ENCODE peak calls at places on chromosomes 4 and X, in nine cellular contexts. One of them, this sample, is unnamed.

GRCh38 chr4:4803216-4803903 is 56.1 kb upstream of the MSX1 start:
- DNase-seq in NCI-H1694 treated with DMSO at 0.1 percent for 48 hours: no peak
- DNase-seq in effector CD4-positive, alpha-beta T cell: no peak
- DNase-seq in psoas muscle: no peak
- DNase-seq in ELR: peak; percentile 3
- DNase-seq in stomach: no peak
- DNase-seq in COR-L47: no peak
- DNase-seq in tibial artery: no peak
- DNase-seq in NCI-H524: no peak
- DNase-seq in this sample: no peak

GRCh38 chrX:72062890-72063289 is 68.8 kb downstream of the RTL5 start:
- DNase-seq in NCI-H1694 treated with DMSO at 0.1 percent for 48 hours: no peak
- DNase-seq in effector CD4-positive, alpha-beta T cell: no peak
- DNase-seq in psoas muscle: peak; percentile 70
- DNase-seq in ELR: no peak
- DNase-seq in stomach: no peak
- DNase-seq in COR-L47: no peak
- DNase-seq in tibial artery: peak; percentile 58
- DNase-seq in NCI-H524: no peak
- DNase-seq in this sample: peak; percentile 84

GRCh38 chrX:23901805-23902204 is 5.9 kb downstream of the APOO start:
- DNase-seq in NCI-H1694 treated with DMSO at 0.1 percent for 48 hours: peak; percentile 17
- DNase-seq in effector CD4-positive, alpha-beta T cell: no peak
- DNase-seq in psoas muscle: no peak
- DNase-seq in ELR: peak; percentile 85
- DNase-seq in stomach: peak; percentile 39
- DNase-seq in COR-L47: peak; percentile 35
- DNase-seq in tibial artery: peak; percentile 48
- DNase-seq in NCI-H524: peak; percentile 35
- DNase-seq in this sample: peak; percentile 70

GRCh38 chr4:2930821-2931764 is 32.1 kb downstream of the NOP14 start:
- DNase-seq in NCI-H1694 treated with DMSO at 0.1 percent for 48 hours: no peak
- DNase-seq in effector CD4-positive, alpha-beta T cell: no peak
- DNase-seq in psoas muscle: peak; percentile 75
- DNase-seq in ELR: no peak
- DNase-seq in stomach: peak; percentile 86
- DNase-seq in COR-L47: no peak
- DNase-seq in tibial artery: peak; percentile 23
- DNase-seq in NCI-H524: no peak
- DNase-seq in this sample: no peak

GRCh38 chrX:38293741-38294140 is 33.6 kb downstream of the RPGR start:
- DNase-seq in NCI-H1694 treated with DMSO at 0.1 percent for 48 hours: no peak
- DNase-seq in effector CD4-positive, alpha-beta T cell: no peak
- DNase-seq in psoas muscle: no peak
- DNase-seq in ELR: no peak
- DNase-seq in stomach: no peak
- DNase-seq in COR-L47: no peak
- DNase-seq in tibial artery: no peak
- DNase-seq in NCI-H524: no peak
- DNase-seq in this sample: no peak

GRCh38 chr4:10856271-10856670 is 171.7 kb upstream of the CLNK start:
- DNase-seq in NCI-H1694 treated with DMSO at 0.1 percent for 48 hours: no peak
- DNase-seq in effector CD4-positive, alpha-beta T cell: no peak
- DNase-seq in psoas muscle: no peak
- DNase-seq in ELR: no peak
- DNase-seq in stomach: no peak
- DNase-seq in COR-L47: no peak
- DNase-seq in tibial artery: no peak
- DNase-seq in NCI-H524: no peak
- DNase-seq in this sample: no peak

GRCh38 chrX:130173190-130173895 is 1.6 kb downstream of the RAB33A start:
- DNase-seq in NCI-H1694 treated with DMSO at 0.1 percent for 48 hours: no peak
- DNase-seq in effector CD4-positive, alpha-beta T cell: no peak
- DNase-seq in psoas muscle: no peak
- DNase-seq in ELR: peak; percentile 84
- DNase-seq in stomach: no peak
- DNase-seq in COR-L47: no peak
- DNase-seq in tibial artery: peak; percentile 79
- DNase-seq in NCI-H524: no peak
- DNase-seq in this sample: peak; percentile 73

GRCh38 chrX:15973299-15973698 is 118.7 kb upstream of the AP1S2 start:
- DNase-seq in NCI-H1694 treated with DMSO at 0.1 percent for 48 hours: no peak
- DNase-seq in effector CD4-positive, alpha-beta T cell: no peak
- DNase-seq in psoas muscle: no peak
- DNase-seq in ELR: peak; percentile 56
- DNase-seq in stomach: no peak
- DNase-seq in COR-L47: no peak
- DNase-seq in tibial artery: no peak
- DNase-seq in NCI-H524: peak; percentile 14
- DNase-seq in this sample: no peak

GRCh38 chrX:2404816-2405215 is 96.0 kb downstream of the DHRSX start:
- DNase-seq in NCI-H1694 treated with DMSO at 0.1 percent for 48 hours: no peak
- DNase-seq in effector CD4-positive, alpha-beta T cell: no peak
- DNase-seq in psoas muscle: no peak
- DNase-seq in ELR: no peak
- DNase-seq in stomach: no peak
- DNase-seq in COR-L47: no peak
- DNase-seq in tibial artery: no peak
- DNase-seq in NCI-H524: no peak
- DNase-seq in this sample: no peak

GRCh38 chrX:53279296-53280237 is 1.8 kb downstream of the IQSEC2 start:
- DNase-seq in NCI-H1694 treated with DMSO at 0.1 percent for 48 hours: no peak
- DNase-seq in effector CD4-positive, alpha-beta T cell: no peak
- DNase-seq in psoas muscle: no peak
- DNase-seq in ELR: no peak
- DNase-seq in stomach: no peak
- DNase-seq in COR-L47: no peak
- DNase-seq in tibial artery: no peak
- DNase-seq in NCI-H524: no peak
- DNase-seq in this sample: peak; percentile 46

GRCh38 chrX:7334253-7334935 is 186.4 kb upstream of the PUDP start:
- DNase-seq in NCI-H1694 treated with DMSO at 0.1 percent for 48 hours: no peak
- DNase-seq in effector CD4-positive, alpha-beta T cell: no peak
- DNase-seq in psoas muscle: no peak
- DNase-seq in ELR: peak; percentile 85
- DNase-seq in stomach: no peak
- DNase-seq in COR-L47: no peak
- DNase-seq in tibial artery: no peak
- DNase-seq in NCI-H524: no peak
- DNase-seq in this sample: no peak

GRCh38 chrX:38940547-38940946 is 139.3 kb downstream of the MID1IP1 start:
- DNase-seq in NCI-H1694 treated with DMSO at 0.1 percent for 48 hours: no peak
- DNase-seq in effector CD4-positive, alpha-beta T cell: no peak
- DNase-seq in psoas muscle: no peak
- DNase-seq in ELR: no peak
- DNase-seq in stomach: no peak
- DNase-seq in COR-L47: no peak
- DNase-seq in tibial artery: no peak
- DNase-seq in NCI-H524: no peak
- DNase-seq in this sample: no peak

GRCh38 chr4:149932188-149932587 is 116.5 kb upstream of the IQCM start:
- DNase-seq in NCI-H1694 treated with DMSO at 0.1 percent for 48 hours: no peak
- DNase-seq in effector CD4-positive, alpha-beta T cell: no peak
- DNase-seq in psoas muscle: no peak
- DNase-seq in ELR: no peak
- DNase-seq in stomach: no peak
- DNase-seq in COR-L47: no peak
- DNase-seq in tibial artery: no peak
- DNase-seq in NCI-H524: no peak
- DNase-seq in this sample: no peak

GRCh38 chr4:143337600-143338287 is 1.1 kb downstream of the GAB1 start:
- DNase-seq in NCI-H1694 treated with DMSO at 0.1 percent for 48 hours: no peak
- DNase-seq in effector CD4-positive, alpha-beta T cell: no peak
- DNase-seq in psoas muscle: peak; percentile 59
- DNase-seq in ELR: peak; percentile 59
- DNase-seq in stomach: peak; percentile 57
- DNase-seq in COR-L47: peak; percentile 40
- DNase-seq in tibial artery: peak; percentile 49
- DNase-seq in NCI-H524: no peak
- DNase-seq in this sample: peak; percentile 71

GRCh38 chr4:94285666-94286065 is 57.0 kb downstream of the HPGDS start:
- DNase-seq in NCI-H1694 treated with DMSO at 0.1 percent for 48 hours: no peak
- DNase-seq in effector CD4-positive, alpha-beta T cell: no peak
- DNase-seq in psoas muscle: no peak
- DNase-seq in ELR: no peak
- DNase-seq in stomach: peak; percentile 34
- DNase-seq in COR-L47: peak; percentile 62
- DNase-seq in tibial artery: no peak
- DNase-seq in NCI-H524: no peak
- DNase-seq in this sample: no peak

GRCh38 chr4:41009411-41009810 is 204.9 kb downstream of the APBB2 start:
- DNase-seq in NCI-H1694 treated with DMSO at 0.1 percent for 48 hours: no peak
- DNase-seq in effector CD4-positive, alpha-beta T cell: no peak
- DNase-seq in psoas muscle: no peak
- DNase-seq in ELR: peak; percentile 77
- DNase-seq in stomach: no peak
- DNase-seq in COR-L47: no peak
- DNase-seq in tibial artery: no peak
- DNase-seq in NCI-H524: no peak
- DNase-seq in this sample: no peak

GRCh38 chr4:13267091-13267490 is 217.0 kb downstream of the RAB28 start:
- DNase-seq in NCI-H1694 treated with DMSO at 0.1 percent for 48 hours: no peak
- DNase-seq in effector CD4-positive, alpha-beta T cell: no peak
- DNase-seq in psoas muscle: no peak
- DNase-seq in ELR: no peak
- DNase-seq in stomach: no peak
- DNase-seq in COR-L47: no peak
- DNase-seq in tibial artery: no peak
- DNase-seq in NCI-H524: no peak
- DNase-seq in this sample: no peak

GRCh38 chr4:174278467-174278866 is 5.0 kb downstream of the FBXO8 start:
- DNase-seq in NCI-H1694 treated with DMSO at 0.1 percent for 48 hours: no peak
- DNase-seq in effector CD4-positive, alpha-beta T cell: no peak
- DNase-seq in psoas muscle: no peak
- DNase-seq in ELR: no peak
- DNase-seq in stomach: no peak
- DNase-seq in COR-L47: peak; percentile 36
- DNase-seq in tibial artery: no peak
- DNase-seq in NCI-H524: no peak
- DNase-seq in this sample: no peak

GRCh38 chr4:155079866-155080265 is 128.6 kb upstream of the NPY2R start:
- DNase-seq in NCI-H1694 treated with DMSO at 0.1 percent for 48 hours: no peak
- DNase-seq in effector CD4-positive, alpha-beta T cell: no peak
- DNase-seq in psoas muscle: no peak
- DNase-seq in ELR: peak; percentile 73
- DNase-seq in stomach: no peak
- DNase-seq in COR-L47: no peak
- DNase-seq in tibial artery: no peak
- DNase-seq in NCI-H524: no peak
- DNase-seq in this sample: no peak

GRCh38 chrX:109839694-109840358 is 106.8 kb upstream of the ACSL4 start:
- DNase-seq in NCI-H1694 treated with DMSO at 0.1 percent for 48 hours: no peak
- DNase-seq in effector CD4-positive, alpha-beta T cell: no peak
- DNase-seq in psoas muscle: peak; percentile 49
- DNase-seq in ELR: peak; percentile 79
- DNase-seq in stomach: no peak
- DNase-seq in COR-L47: no peak
- DNase-seq in tibial artery: no peak
- DNase-seq in NCI-H524: no peak
- DNase-seq in this sample: peak; percentile 64

GRCh38 chrX:69748055-69748454 is 132.1 kb downstream of the EDA start:
- DNase-seq in NCI-H1694 treated with DMSO at 0.1 percent for 48 hours: no peak
- DNase-seq in effector CD4-positive, alpha-beta T cell: no peak
- DNase-seq in psoas muscle: no peak
- DNase-seq in ELR: no peak
- DNase-seq in stomach: no peak
- DNase-seq in COR-L47: no peak
- DNase-seq in tibial artery: no peak
- DNase-seq in NCI-H524: no peak
- DNase-seq in this sample: no peak

GRCh38 chr4:176102414-176102813 is 36.8 kb downstream of the WDR17 start:
- DNase-seq in NCI-H1694 treated with DMSO at 0.1 percent for 48 hours: no peak
- DNase-seq in effector CD4-positive, alpha-beta T cell: no peak
- DNase-seq in psoas muscle: no peak
- DNase-seq in ELR: no peak
- DNase-seq in stomach: no peak
- DNase-seq in COR-L47: no peak
- DNase-seq in tibial artery: no peak
- DNase-seq in NCI-H524: no peak
- DNase-seq in this sample: no peak